ENCODE peak calls at places on chromosomes 3 and 15, in nine cellular contexts. G, Z, O, Y, R, U, M, I and C are unnamed samples.

GRCh38 chr3:146589899-146590508 is 15.1 kb downstream of the PLSCR5 start:
- DNase-seq in R (peak), G (peak), Z (no peak), O (peak), I (peak), Y (no peak), M (peak), U (peak), C (no peak)

GRCh38 chr3:194195611-194196010 is 59.7 kb downstream of the HES1 start:
- DNase-seq in U (no peak), Z (no peak), O (no peak), Y (no peak), G (no peak), I (no peak), M (no peak), R (no peak), C (no peak)

GRCh38 chr15:100712226-100712625 is 109.8 kb downstream of the ASB7 start:
- DNase-seq in U (peak), R (peak), Y (no peak), O (no peak), Z (no peak), M (peak), I (no peak), G (no peak), C (no peak)

GRCh38 chr3:114623420-114624046 is 329.7 kb downstream of the TIGIT start:
- DNase-seq in I (no peak), M (peak), Y (no peak), Z (no peak), G (no peak), O (no peak), R (peak), U (no peak), C (no peak)

GRCh38 chr3:151459360-151459759 is 1.5 kb downstream of the IGSF10 start:
- DNase-seq in M (peak), I (no peak), Y (no peak), O (no peak), Z (no peak), G (no peak), R (no peak), U (no peak), C (no peak)

GRCh38 chr3:107106907-107107306 is 270.3 kb upstream of the CCDC54 start:
- DNase-seq in G (no peak), I (no peak), Y (no peak), O (no peak), M (no peak), R (no peak), U (no peak), Z (no peak), C (no peak)

GRCh38 chr3:160133757-160134156 is 91.5 kb upstream of the C3orf80 start:
- DNase-seq in R (no peak), Z (no peak), U (peak), M (no peak), O (no peak), I (no peak), Y (no peak), G (no peak), C (no peak)

GRCh38 chr15:88035381-88035780 is 221.2 kb downstream of the NTRK3 start:
- DNase-seq in Z (no peak), M (no peak), O (no peak), I (no peak), Y (no peak), U (no peak), G (no peak), R (no peak), C (no peak)

GRCh38 chr15:94229591-94230365 is 1.6 kb upstream of the MCTP2 start:
- DNase-seq in R (no peak), U (peak), I (no peak), Y (no peak), G (peak), M (no peak), Z (no peak), O (no peak), C (no peak)

GRCh38 chr3:128280466-128281455 is 127.5 kb downstream of the EEFSEC start:
- DNase-seq in M (no peak), O (no peak), R (no peak), I (no peak), U (no peak), Y (no peak), G (no peak), Z (no peak), C (no peak)

GRCh38 chr3:183554377-183554776 is 1.1 kb downstream of the KLHL6 start:
- DNase-seq in M (no peak), G (peak), Z (no peak), U (no peak), O (no peak), R (no peak), Y (no peak), I (peak), C (no peak)
- H3K4me3 ChIP-seq in M (no peak), G (peak), Z (no peak), U (no peak), O (no peak), R (no peak), Y (no peak), I (peak), C (no peak)

GRCh38 chr15:43749690-43750345 is 3.6 kb downstream of the PDIA3 start:
- DNase-seq in I (peak), M (peak), G (peak), R (no peak), O (no peak), U (no peak), Z (no peak), Y (no peak), C (no peak)
- H3K4me3 ChIP-seq in I (peak), M (no peak), G (no peak), R (peak), O (no peak), U (no peak), Z (peak), Y (no peak), C (no peak)

GRCh38 chr3:187026321-187026678 is 96.0 kb downstream of the ST6GAL1 start:
- DNase-seq in M (no peak), I (no peak), G (no peak), U (no peak), O (no peak), Z (no peak), R (no peak), Y (no peak), C (no peak)

GRCh38 chr3:187025656-187026320 is 95.5 kb downstream of the ST6GAL1 start:
- DNase-seq in G (no peak), U (no peak), M (no peak), Y (no peak), Z (no peak), R (no peak), O (no peak), I (peak), C (no peak)

GRCh38 chr3:187024561-187025226 is 94.4 kb downstream of the ST6GAL1 start:
- DNase-seq in M (no peak), G (no peak), Z (no peak), I (no peak), U (no peak), R (no peak), O (no peak), Y (no peak), C (no peak)

GRCh38 chr3:187027531-187027936 is 97.2 kb downstream of the ST6GAL1 start:
- DNase-seq in M (no peak), G (no peak), Y (no peak), Z (no peak), U (peak), R (no peak), I (peak), O (no peak), C (no peak)

DNA sequence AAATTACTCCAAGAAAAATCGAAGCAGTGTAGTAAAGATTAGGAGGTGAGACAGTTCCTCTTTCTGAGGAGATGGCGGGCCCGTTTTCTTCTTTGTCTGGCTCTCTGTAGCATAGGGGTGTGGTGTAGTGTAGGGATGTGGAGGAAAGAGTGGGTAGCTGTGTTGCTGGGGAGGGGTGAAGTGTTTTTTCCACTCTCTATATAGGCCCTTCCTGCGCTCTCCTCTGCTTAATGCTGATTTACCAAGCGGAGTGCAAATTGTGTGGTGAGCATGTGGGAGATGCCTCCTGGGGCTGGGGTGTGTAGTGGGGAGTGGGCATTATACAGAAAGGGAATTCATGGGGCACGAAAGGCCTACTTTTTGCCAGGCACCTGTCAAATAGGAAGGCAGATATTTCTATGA is 94.9 kb downstream of the ST6GAL1 start:
- DNase-seq in R (no peak), O (no peak), M (no peak), U (no peak), G (no peak), Y (no peak), I (peak), Z (no peak), C (no peak)
- H3K4me3 ChIP-seq in R (no peak), O (no peak), M (no peak), U (no peak), G (no peak), Y (no peak), I (peak), Z (no peak), C (no peak)

DNA sequence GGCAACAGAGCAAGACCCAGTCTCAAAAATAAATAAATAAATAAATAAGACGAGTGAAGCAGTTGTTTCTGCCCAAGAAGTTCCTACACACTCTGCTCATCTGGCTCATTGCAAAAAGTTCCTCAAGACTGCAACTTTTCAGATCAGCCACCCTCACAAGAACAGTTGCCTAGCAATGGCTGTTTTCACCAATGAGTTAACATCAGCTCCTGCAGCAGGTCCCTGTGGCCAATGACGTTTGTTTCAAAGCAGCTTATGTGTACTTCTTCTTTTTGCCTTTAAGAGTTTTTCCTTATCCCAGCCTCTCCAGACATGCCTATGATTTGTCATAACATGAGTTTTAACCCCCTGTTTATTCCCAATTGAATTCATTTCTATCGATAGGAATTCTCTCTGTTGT is 118.4 kb upstream of the SPRED1 start:
- DNase-seq in M (no peak), G (no peak), O (no peak), R (no peak), Z (no peak), I (no peak), U (no peak), Y (peak), C (no peak)
- H3K4me3 ChIP-seq in M (no peak), G (no peak), O (no peak), R (no peak), Z (no peak), I (no peak), U (no peak), Y (no peak), C (no peak)

GRCh38 chr3:178856804-178857203 is 214.8 kb downstream of the ZMAT3 start:
- DNase-seq in Z (no peak), R (no peak), O (no peak), M (no peak), U (no peak), G (no peak), Y (no peak), I (no peak), C (no peak)

GRCh38 chr3:178859386-178859785 is 212.2 kb downstream of the ZMAT3 start:
- DNase-seq in Z (no peak), M (no peak), I (no peak), R (no peak), U (no peak), G (no peak), O (no peak), Y (no peak), C (no peak)
- H3K4me3 ChIP-seq in Z (no peak), M (no peak), I (no peak), R (no peak), U (no peak), G (no peak), O (no peak), Y (no peak), C (no peak)

DNA sequence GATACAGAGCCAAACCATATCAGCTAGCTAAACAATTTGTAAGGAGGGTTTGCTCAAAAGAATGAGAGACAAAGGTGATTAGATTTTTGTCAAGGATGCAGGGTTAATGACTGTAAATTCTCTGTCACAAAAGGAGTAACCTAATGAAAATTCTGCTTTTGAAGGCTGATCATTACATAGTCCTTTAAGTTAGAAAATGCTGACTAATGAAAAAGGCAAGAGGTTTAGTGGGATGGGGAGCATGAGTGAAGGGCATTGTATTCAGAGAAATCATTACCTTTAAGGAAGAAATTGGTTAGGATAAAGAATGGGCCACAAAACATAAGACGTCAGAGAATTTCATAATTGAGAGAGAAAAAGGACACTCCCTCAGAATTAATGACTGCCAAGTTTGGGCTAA is 97.7 kb downstream of the TP63 start:
- DNase-seq in O (no peak), I (no peak), M (no peak), Y (no peak), R (no peak), Z (no peak), U (no peak), G (no peak), C (no peak)
- H3K4me3 ChIP-seq in O (no peak), I (no peak), M (no peak), Y (no peak), R (no peak), Z (no peak), U (no peak), G (no peak), C (no peak)

GRCh38 chr15:55267401-55268053 is 22.1 kb downstream of the RAB27A start:
- DNase-seq in I (no peak), Z (no peak), O (no peak), R (peak), G (no peak), M (peak), U (peak), Y (peak), C (no peak)
- H3K4me3 ChIP-seq in I (no peak), Z (no peak), O (no peak), R (no peak), G (no peak), M (no peak), U (no peak), Y (no peak), C (no peak)